ENCODE peak calls at places on chromosomes 1 and 21, in four cellular contexts. E is mucosa of descending colon, R is ELR, S is AG09309. F is an unnamed sample.

GRCh38 chr1:150537732-150538684 is 11.2 kb upstream of the ADAMTSL4 start:
- DNase-seq in S (no peak), R (peak), E (peak), F (no peak)

GRCh38 chr21:26795866-26796329 is 49.3 kb downstream of the ADAMTS1 start:
- DNase-seq in S (peak), E (no peak), R (peak), F (peak)

GRCh38 chr1:232432313-232432712 is 197.6 kb downstream of the SIPA1L2 start:
- DNase-seq in E (no peak), R (no peak), S (no peak), F (no peak)

GRCh38 chr21:15444118-15444960 is 285.4 kb upstream of the USP25 start:
- DNase-seq in S (no peak), R (no peak), E (no peak), F (no peak)

GRCh38 chr1:118588566-118588965 is 399.6 kb downstream of the TBX15 start:
- DNase-seq in R (no peak), E (no peak), S (no peak), F (no peak)

GRCh38 chr1:1169429-1170214 is 4.1 kb upstream of the TTLL10 start:
- DNase-seq in S (no peak), R (no peak), E (peak), F (no peak)

GRCh38 chr1:41728403-41729202 is 190.1 kb downstream of the HIVEP3 start:
- DNase-seq in E (peak), R (no peak), S (no peak), F (peak)

GRCh38 chr1:95467036-95467435 is 233.0 kb downstream of the RWDD3 start:
- DNase-seq in S (no peak), E (no peak), R (peak), F (no peak)

GRCh38 chr21:25717491-25718139 is 17.1 kb downstream of the ATP5PF start:
- DNase-seq in E (no peak), R (peak), S (no peak), F (no peak)

GRCh38 chr1:156669794-156670193 is 7.4 kb downstream of the NES start:
- DNase-seq in S (no peak), R (no peak), E (no peak), F (no peak)

GRCh38 chr1:110582378-110582777 is 23.8 kb downstream of the KCNA2 start:
- DNase-seq in E (no peak), R (no peak), S (no peak), F (no peak)

GRCh38 chr1:6770727-6771567 is 14.3 kb upstream of the CAMTA1 start:
- DNase-seq in E (no peak), S (no peak), R (peak), F (no peak)

GRCh38 chr1:23101101-23101827 is 67.4 kb downstream of the LUZP1 start:
- DNase-seq in R (peak), E (no peak), S (no peak), F (no peak)

GRCh38 chr21:28421716-28422480 is 570.8 kb downstream of the LTN1 start:
- DNase-seq in E (no peak), R (peak), S (peak), F (no peak)

GRCh38 chr1:197526736-197527371 is 248.4 kb downstream of the DENND1B start:
- DNase-seq in E (no peak), R (peak), S (no peak), F (no peak)

GRCh38 chr1:226589008-226589733 is 40.6 kb downstream of the STUM start:
- DNase-seq in S (no peak), E (no peak), R (no peak), F (no peak)

GRCh38 chr1:179761296-179761695 is 18.2 kb downstream of the FAM163A start:
- DNase-seq in R (no peak), S (no peak), E (no peak), F (no peak)

GRCh38 chr1:166730299-166730888 is 108.9 kb upstream of the POGK start:
- DNase-seq in S (no peak), E (no peak), R (peak), F (no peak)

GRCh38 chr21:43191521-43191920 is 22.7 kb downstream of the CRYAA start:
- DNase-seq in R (no peak), E (peak), S (no peak), F (no peak)

F was measured in left colon.